ENCODE peak calls at places on chromosomes 7 and 10, in five cellular contexts. U is lower lobe of right lung, C is OCI-LY7, X is A673, Z is psoas muscle. J is an unnamed sample.
A peak's percentile ranks its signal among the peaks of the same experiment; 100 is the strongest.

GRCh38 chr7:147571436-147572180 is 1019.0 kb upstream of the C7orf33 start:
- DNase-seq in C (no peak), Z (no peak), U (no peak), X (no peak), J (no peak)

GRCh38 chr7:127252736-127253288 is at the start of gene GRM8:
- DNase-seq in X (peak; percentile 43), Z (peak; percentile 60), U (peak; percentile 51), C (no peak), J (peak; percentile 85)

GRCh38 chr7:23067271-23067670 is 38.3 kb upstream of the KLHL7 start:
- DNase-seq in U (no peak), Z (no peak), C (no peak), X (no peak), J (no peak)

GRCh38 chr7:82511542-82511941 is 68.0 kb upstream of the CACNA2D1 start:
- DNase-seq in U (no peak), C (no peak), X (no peak), Z (no peak), J (no peak)

GRCh38 chr7:2143981-2144595 is 88.7 kb downstream of the MAD1L1 start:
- DNase-seq in C (no peak), U (no peak), Z (no peak), X (no peak), J (no peak)

GRCh38 chr7:81833401-81833800 is 63.6 kb upstream of the HGF start:
- DNase-seq in C (no peak), X (no peak), U (no peak), Z (no peak), J (no peak)

GRCh38 chr7:64872351-64872750 is 30.7 kb upstream of the ZNF273 start:
- DNase-seq in X (no peak), Z (no peak), U (no peak), C (no peak), J (no peak)

GRCh38 chr10:44459677-44460076 is 74.8 kb upstream of the CXCL12 start:
- DNase-seq in Z (no peak), C (no peak), X (no peak), U (no peak), J (no peak)

GRCh38 chr7:97002555-97003261 is 2.6 kb upstream of the DLX6 start:
- DNase-seq in C (no peak), U (no peak), X (no peak), Z (no peak), J (peak; percentile 63)

GRCh38 chr7:44276571-44277101 is 48.8 kb downstream of the CAMK2B start:
- DNase-seq in U (peak; percentile 28), C (no peak), Z (peak; percentile 33), X (no peak), J (no peak)

GRCh38 chr10:5555881-5556280 is 31.1 kb downstream of the CALML3 start:
- DNase-seq in C (no peak), U (peak; percentile 6), X (no peak), Z (no peak), J (no peak)
- H3K4me1 ChIP-seq in C (peaks cover 16% of the 10 kb centered on the region), U (peaks cover 12% of the 10 kb centered on the region), X (peaks cover 12% of the 10 kb centered on the region), Z (no peaks in the 10 kb centered on the region), J (peaks cover 8% of the 10 kb centered on the region)

DNA sequence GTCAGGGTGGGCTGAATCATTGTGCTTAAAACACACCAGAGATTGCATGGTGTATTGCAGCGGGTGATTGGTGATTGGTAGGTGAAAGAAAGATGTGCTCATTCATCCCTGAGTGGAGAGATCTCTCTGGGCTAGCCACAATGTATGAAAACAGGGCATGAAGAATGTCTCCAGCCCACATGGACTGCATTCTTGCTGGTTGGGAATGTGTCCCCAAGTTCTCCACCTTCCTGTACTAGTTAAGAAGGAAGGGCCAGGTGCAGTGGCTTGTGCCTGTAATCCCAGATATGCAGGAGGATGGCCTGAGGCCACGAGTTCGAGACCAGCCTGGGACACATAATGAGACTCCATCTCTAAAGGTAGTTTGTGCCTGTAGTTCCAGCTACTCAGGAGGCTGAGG is 113.8 kb upstream of the LANCL2 start:
- DNase-seq in Z (no peak), U (no peak), X (no peak), C (no peak), J (no peak)
- H3K4me1 ChIP-seq in Z (peaks cover 3% of the 10 kb centered on the region), U (peaks cover 12% of the 10 kb centered on the region), X (peaks cover 6% of the 10 kb centered on the region), C (peaks cover 5% of the 10 kb centered on the region), J (no peaks in the 10 kb centered on the region)

GRCh38 chr7:149793261-149793660 is 19.9 kb upstream of the ZNF467 start:
- DNase-seq in X (no peak), U (no peak), Z (no peak), C (no peak), J (no peak)
- H3K4me1 ChIP-seq in X (no peaks in the 10 kb centered on the region), U (no peaks in the 10 kb centered on the region), Z (no peaks in the 10 kb centered on the region), C (no peaks in the 10 kb centered on the region), J (no peaks in the 10 kb centered on the region)

GRCh38 chr7:25887795-25888559 is 264.0 kb upstream of the NFE2L3 start:
- DNase-seq in Z (no peak), U (no peak), X (no peak), C (no peak), J (no peak)

GRCh38 chr7:25887266-25887665 is 264.7 kb upstream of the NFE2L3 start:
- DNase-seq in Z (no peak), X (no peak), U (no peak), C (no peak), J (no peak)

GRCh38 chr7:25886387-25887240 is 265.4 kb upstream of the NFE2L3 start:
- DNase-seq in U (no peak), C (no peak), Z (no peak), X (no peak), J (no peak)

GRCh38 chr7:25891591-25891990 is 260.4 kb upstream of the NFE2L3 start:
- DNase-seq in X (no peak), C (no peak), U (no peak), Z (no peak), J (no peak)

GRCh38 chr7:25889765-25890164 is 262.2 kb upstream of the NFE2L3 start:
- DNase-seq in Z (no peak), X (no peak), C (no peak), U (no peak), J (no peak)
- H3K4me1 ChIP-seq in Z (peaks cover 29% of the 10 kb centered on the region), X (peaks cover 14% of the 10 kb centered on the region), C (peaks cover 40% of the 10 kb centered on the region), U (peaks cover 2% of the 10 kb centered on the region), J (no peaks in the 10 kb centered on the region)

GRCh38 chr10:11057018-11057417 is 39.3 kb downstream of the CELF2 start:
- DNase-seq in Z (no peak), X (no peak), U (no peak), C (no peak), J (no peak)
- H3K4me1 ChIP-seq in Z (peaks cover 15% of the 10 kb centered on the region), X (no peaks in the 10 kb centered on the region), U (no peaks in the 10 kb centered on the region), C (no peaks in the 10 kb centered on the region), J (no peaks in the 10 kb centered on the region)

GRCh38 chr10:99676435-99676834 is 17.1 kb downstream of the ENTPD7 start:
- DNase-seq in X (no peak), Z (no peak), U (no peak), C (no peak), J (no peak)
- H3K4me1 ChIP-seq in X (no peaks in the 10 kb centered on the region), Z (peaks cover 6% of the 10 kb centered on the region), U (peaks cover 8% of the 10 kb centered on the region), C (no peaks in the 10 kb centered on the region), J (no peaks in the 10 kb centered on the region)

DNA sequence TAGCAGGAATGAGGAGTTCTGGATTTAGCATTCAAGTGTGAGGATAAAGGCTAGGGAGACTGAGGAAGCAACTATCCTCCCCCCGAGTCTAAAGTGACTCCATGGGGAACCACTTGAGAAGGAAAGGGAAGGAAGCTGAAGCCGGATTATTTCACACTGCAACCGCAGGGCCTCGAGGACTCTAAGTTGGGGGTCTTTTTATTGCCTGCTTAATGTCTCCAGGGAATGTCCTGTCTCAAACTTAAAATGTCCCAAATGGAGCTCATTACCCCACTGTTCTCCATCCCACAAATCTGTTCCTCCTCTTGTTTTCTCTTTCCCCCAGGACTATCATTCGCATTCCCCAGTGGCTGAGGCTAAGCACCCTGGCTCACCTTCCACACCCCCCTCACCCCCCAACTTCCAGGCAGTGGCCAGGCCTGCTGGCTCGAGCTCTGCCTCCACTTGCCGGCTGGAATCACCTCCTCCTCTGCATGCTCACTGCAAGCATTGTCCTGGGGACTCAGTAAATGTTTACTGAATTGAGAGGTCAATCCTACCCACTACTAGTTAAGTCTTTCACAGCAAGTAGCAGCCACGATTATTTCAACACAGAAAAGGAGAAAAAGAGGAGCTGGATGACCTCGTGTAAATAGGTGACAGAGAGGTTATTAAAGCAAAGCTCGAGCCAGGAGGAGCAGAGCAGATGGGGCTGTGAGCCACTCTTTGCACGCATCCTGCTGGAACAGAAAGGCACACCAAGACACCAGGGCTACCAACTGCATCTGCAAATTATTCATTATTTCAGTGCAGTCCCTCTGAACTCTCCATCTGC is 32.3 kb downstream of the HIPK2 start:
- DNase-seq in Z (no peak), U (no peak), C (no peak), X (peak; percentile 68), J (peak; percentile 16)
- H3K4me1 ChIP-seq in Z (peaks cover 94% of the 10 kb centered on the region), U (peaks cover 76% of the 10 kb centered on the region), C (no peaks in the 10 kb centered on the region), X (peaks cover 14% of the 10 kb centered on the region), J (peaks cover 14% of the 10 kb centered on the region)

GRCh38 chr10:124648131-124648475 is 96.1 kb downstream of the FAM53B start:
- DNase-seq in Z (no peak), C (no peak), X (no peak), U (no peak), J (no peak)
- H3K4me1 ChIP-seq in Z (peaks cover 85% of the 10 kb centered on the region), C (peaks cover 25% of the 10 kb centered on the region), X (peaks cover 17% of the 10 kb centered on the region), U (peaks cover 98% of the 10 kb centered on the region), J (peaks cover 8% of the 10 kb centered on the region)

J was measured in mesendoderm.